ENCODE peak calls at places on chromosomes 3 and 15, in five cellular contexts. One of them, this sample, is unnamed.
A peak's percentile ranks its signal among the peaks of the same experiment; 100 is the strongest.

GRCh38 chr3:172285844-172286243 is 162.4 kb downstream of the GHSR start:
- DNase-seq in endothelial cell of umbilical vein: no peak
- DNase-seq in DND-41: no peak
- DNase-seq in tibial artery: no peak
- DNase-seq in aorta: no peak
- DNase-seq in this sample: no peak

GRCh38 chr15:100942656-100943055 is 23.5 kb downstream of the LRRK1 start:
- DNase-seq in endothelial cell of umbilical vein: no peak
- DNase-seq in aorta: no peak
- DNase-seq in DND-41: no peak
- DNase-seq in tibial artery: no peak
- DNase-seq in this sample: no peak

GRCh38 chr3:39101022-39101689 is 6.3 kb downstream of the GORASP1 start:
- DNase-seq in tibial artery: no peak
- DNase-seq in DND-41: peak; percentile 35
- DNase-seq in endothelial cell of umbilical vein: peak; percentile 32
- DNase-seq in aorta: no peak
- DNase-seq in this sample: peak; percentile 63

GRCh38 chr15:47293763-47294162 is 423.5 kb upstream of the SEMA6D start:
- DNase-seq in DND-41: no peak
- DNase-seq in aorta: no peak
- DNase-seq in tibial artery: peak; percentile 81
- DNase-seq in endothelial cell of umbilical vein: no peak
- DNase-seq in this sample: no peak

GRCh38 chr3:24999357-24999756 is 428.7 kb upstream of the RARB start:
- DNase-seq in tibial artery: no peak
- DNase-seq in DND-41: no peak
- DNase-seq in aorta: no peak
- DNase-seq in endothelial cell of umbilical vein: no peak
- DNase-seq in this sample: no peak

GRCh38 chr15:99212401-99212800 is 37.0 kb downstream of the TTC23 start:
- DNase-seq in tibial artery: no peak
- DNase-seq in DND-41: no peak
- DNase-seq in endothelial cell of umbilical vein: no peak
- DNase-seq in aorta: no peak
- DNase-seq in this sample: no peak

GRCh38 chr3:64509216-64509615 is 178.6 kb downstream of the ADAMTS9 start:
- DNase-seq in aorta: no peak
- DNase-seq in endothelial cell of umbilical vein: no peak
- DNase-seq in tibial artery: no peak
- DNase-seq in DND-41: no peak
- DNase-seq in this sample: no peak

GRCh38 chr15:56805466-56806146 is 72.3 kb upstream of the ZNF280D start:
- DNase-seq in endothelial cell of umbilical vein: peak; percentile 90
- DNase-seq in tibial artery: no peak
- DNase-seq in DND-41: no peak
- DNase-seq in aorta: no peak
- DNase-seq in this sample: no peak

GRCh38 chr15:96268421-96269204 is 61.9 kb upstream of the NR2F2 start:
- DNase-seq in tibial artery: no peak
- DNase-seq in aorta: no peak
- DNase-seq in DND-41: no peak
- DNase-seq in endothelial cell of umbilical vein: no peak
- DNase-seq in this sample: no peak

GRCh38 chr3:101946906-101947305 is 97.6 kb downstream of the NFKBIZ start:
- DNase-seq in aorta: no peak
- DNase-seq in endothelial cell of umbilical vein: no peak
- DNase-seq in DND-41: no peak
- DNase-seq in tibial artery: no peak
- DNase-seq in this sample: no peak

GRCh38 chr3:101954361-101954760 is 105.0 kb downstream of the NFKBIZ start:
- DNase-seq in endothelial cell of umbilical vein: peak; percentile 47
- DNase-seq in DND-41: no peak
- DNase-seq in tibial artery: no peak
- DNase-seq in aorta: no peak
- DNase-seq in this sample: no peak

GRCh38 chr3:101954946-101955345 is 105.6 kb downstream of the NFKBIZ start:
- DNase-seq in DND-41: no peak
- DNase-seq in aorta: no peak
- DNase-seq in endothelial cell of umbilical vein: peak; percentile 71
- DNase-seq in tibial artery: no peak
- DNase-seq in this sample: no peak

GRCh38 chr3:101950985-101951733 is 101.8 kb downstream of the NFKBIZ start:
- DNase-seq in aorta: no peak
- DNase-seq in DND-41: no peak
- DNase-seq in tibial artery: no peak
- DNase-seq in endothelial cell of umbilical vein: peak; percentile 26
- DNase-seq in this sample: no peak

GRCh38 chr3:101950510-101950909 is 101.2 kb downstream of the NFKBIZ start:
- DNase-seq in aorta: no peak
- DNase-seq in tibial artery: no peak
- DNase-seq in DND-41: no peak
- DNase-seq in endothelial cell of umbilical vein: peak; percentile 42
- DNase-seq in this sample: no peak
- H3K4me3 ChIP-seq in aorta: no peak overlapping the region
- H3K4me3 ChIP-seq in tibial artery: no peak overlapping the region
- H3K4me3 ChIP-seq in DND-41: no peak overlapping the region
- H3K4me3 ChIP-seq in endothelial cell of umbilical vein: no peak overlapping the region
- H3K4me3 ChIP-seq in this sample: no peak overlapping the region

GRCh38 chr3:119279101-119279554 is 15.1 kb upstream of the ARHGAP31 start:
- DNase-seq in endothelial cell of umbilical vein: peak; percentile 93
- DNase-seq in aorta: peak; percentile 79
- DNase-seq in DND-41: no peak
- DNase-seq in tibial artery: peak; percentile 83
- DNase-seq in this sample: no peak

GRCh38 chr3:119279844-119280243 is 14.3 kb upstream of the ARHGAP31 start:
- DNase-seq in endothelial cell of umbilical vein: peak; percentile 56
- DNase-seq in aorta: no peak
- DNase-seq in tibial artery: no peak
- DNase-seq in DND-41: no peak
- DNase-seq in this sample: no peak

GRCh38 chr3:119276657-119277056 is 17.5 kb upstream of the ARHGAP31 start:
- DNase-seq in tibial artery: no peak
- DNase-seq in DND-41: no peak
- DNase-seq in aorta: no peak
- DNase-seq in endothelial cell of umbilical vein: no peak
- DNase-seq in this sample: no peak
- H3K9me3 ChIP-seq in tibial artery: no peaks in the 10 kb centered on the region
- H3K9me3 ChIP-seq in DND-41: no peaks in the 10 kb centered on the region
- H3K9me3 ChIP-seq in aorta: no peaks in the 10 kb centered on the region
- H3K9me3 ChIP-seq in endothelial cell of umbilical vein: no peaks in the 10 kb centered on the region
- H3K9me3 ChIP-seq in this sample: peaks cover under 1% of the 10 kb centered on the region

DNA sequence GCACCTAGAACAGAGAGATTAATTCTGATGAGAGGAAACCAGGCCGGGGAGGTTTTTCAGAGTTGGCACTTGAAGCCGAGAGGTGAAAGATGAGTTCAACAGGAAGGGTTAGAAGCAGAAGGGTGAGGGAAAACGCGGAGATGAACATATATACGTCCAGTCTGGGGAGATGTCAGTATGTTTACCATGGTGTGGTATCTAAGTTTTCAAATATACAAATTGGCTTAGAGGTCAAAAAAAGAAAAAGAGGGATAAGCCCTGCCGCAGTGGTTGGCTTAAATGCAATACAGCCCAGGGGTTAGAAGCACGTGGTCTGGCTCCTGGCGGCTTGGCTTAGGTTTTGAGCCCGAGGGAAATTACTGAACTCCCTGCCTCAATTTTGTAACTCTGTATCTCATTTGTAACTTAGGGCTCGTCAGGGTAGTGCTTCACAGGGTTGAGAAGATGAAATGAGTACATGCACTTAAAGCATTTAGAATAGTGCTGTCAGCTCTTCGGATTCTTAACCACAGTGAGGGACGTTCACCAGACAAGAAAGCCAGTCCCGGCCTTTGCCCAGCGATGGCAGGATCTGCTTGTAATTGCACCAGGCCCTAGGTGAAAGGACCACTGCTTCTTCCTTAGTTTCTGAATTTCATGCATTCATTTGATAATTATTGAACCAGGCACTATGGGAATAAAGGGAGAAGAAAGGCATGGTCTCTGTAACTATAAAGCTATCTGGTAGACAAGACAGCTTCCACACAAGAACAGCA is 6.4 kb downstream of the HES1 start:
- DNase-seq in DND-41: no peak
- DNase-seq in endothelial cell of umbilical vein: peak; percentile 92
- DNase-seq in tibial artery: peak; percentile 74
- DNase-seq in aorta: no peak
- DNase-seq in this sample: no peak
- H3K4me3 ChIP-seq in DND-41: no peak overlapping the region
- H3K4me3 ChIP-seq in endothelial cell of umbilical vein: no peak overlapping the region
- H3K4me3 ChIP-seq in tibial artery: peak overlapping the region; percentile 51
- H3K4me3 ChIP-seq in aorta: peak overlapping the region; percentile 14
- H3K4me3 ChIP-seq in this sample: no peak overlapping the region

GRCh38 chr15:87730706-87731105 is 525.8 kb downstream of the NTRK3 start:
- DNase-seq in DND-41: no peak
- DNase-seq in aorta: no peak
- DNase-seq in endothelial cell of umbilical vein: no peak
- DNase-seq in tibial artery: no peak
- DNase-seq in this sample: no peak
- H3K9me3 ChIP-seq in DND-41: no peaks in the 10 kb centered on the region
- H3K9me3 ChIP-seq in aorta: no peaks in the 10 kb centered on the region
- H3K9me3 ChIP-seq in endothelial cell of umbilical vein: peaks cover 2% of the 10 kb centered on the region
- H3K9me3 ChIP-seq in tibial artery: no peaks in the 10 kb centered on the region
- H3K9me3 ChIP-seq in this sample: no peaks in the 10 kb centered on the region

GRCh38 chr3:170868577-170869239 is 1.3 kb downstream of the RPL22L1 start:
- DNase-seq in tibial artery: no peak
- DNase-seq in aorta: no peak
- DNase-seq in DND-41: no peak
- DNase-seq in endothelial cell of umbilical vein: no peak
- DNase-seq in this sample: no peak

GRCh38 chr3:170866499-170866898 is 3.5 kb downstream of the RPL22L1 start:
- DNase-seq in endothelial cell of umbilical vein: no peak
- DNase-seq in aorta: no peak
- DNase-seq in tibial artery: no peak
- DNase-seq in DND-41: no peak
- DNase-seq in this sample: no peak

GRCh38 chr3:170867143-170867542 is 2.9 kb downstream of the RPL22L1 start:
- DNase-seq in DND-41: no peak
- DNase-seq in tibial artery: no peak
- DNase-seq in aorta: no peak
- DNase-seq in endothelial cell of umbilical vein: no peak
- DNase-seq in this sample: peak; percentile 21

GRCh38 chr3:170869240-170869592 is 779 bp downstream of the RPL22L1 start:
- DNase-seq in DND-41: no peak
- DNase-seq in aorta: no peak
- DNase-seq in tibial artery: no peak
- DNase-seq in endothelial cell of umbilical vein: peak; percentile 22
- DNase-seq in this sample: peak; percentile 22

GRCh38 chr3:170867552-170867951 is 2.4 kb downstream of the RPL22L1 start:
- DNase-seq in endothelial cell of umbilical vein: no peak
- DNase-seq in tibial artery: no peak
- DNase-seq in aorta: no peak
- DNase-seq in DND-41: no peak
- DNase-seq in this sample: no peak
- H3K4me3 ChIP-seq in endothelial cell of umbilical vein: no peak overlapping the region
- H3K4me3 ChIP-seq in tibial artery: no peak overlapping the region
- H3K4me3 ChIP-seq in aorta: no peak overlapping the region
- H3K4me3 ChIP-seq in DND-41: peak overlapping the region; percentile 77
- H3K4me3 ChIP-seq in this sample: peak overlapping the region; percentile 89

DNA sequence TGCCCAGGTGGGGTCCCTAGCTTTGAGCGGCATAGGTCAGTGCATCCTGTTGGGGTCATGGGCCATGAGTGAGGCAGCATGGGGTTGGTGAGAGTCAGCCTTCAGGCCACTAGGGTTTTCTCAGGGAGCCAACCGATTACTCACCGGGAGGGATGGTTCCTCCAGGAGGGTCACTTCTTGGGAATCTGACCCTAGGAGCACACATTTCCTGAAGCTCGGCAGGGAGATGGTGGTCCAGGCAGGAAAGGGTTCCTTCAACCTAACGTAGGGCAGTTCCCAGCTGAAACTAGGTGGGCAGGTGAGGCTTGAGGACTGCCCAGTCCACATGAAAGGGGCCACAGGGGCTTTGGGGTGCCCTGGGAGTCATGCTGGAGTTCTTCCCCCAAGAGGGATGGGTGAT is 218.0 kb downstream of the UBE3A start:
- DNase-seq in aorta: no peak
- DNase-seq in tibial artery: no peak
- DNase-seq in endothelial cell of umbilical vein: no peak
- DNase-seq in DND-41: no peak
- DNase-seq in this sample: no peak
- H3K9me3 ChIP-seq in aorta: no peaks in the 10 kb centered on the region
- H3K9me3 ChIP-seq in tibial artery: peaks cover 10% of the 10 kb centered on the region
- H3K9me3 ChIP-seq in endothelial cell of umbilical vein: peaks cover 16% of the 10 kb centered on the region
- H3K9me3 ChIP-seq in DND-41: peaks cover 30% of the 10 kb centered on the region
- H3K9me3 ChIP-seq in this sample: peaks cover 55% of the 10 kb centered on the region

DNA sequence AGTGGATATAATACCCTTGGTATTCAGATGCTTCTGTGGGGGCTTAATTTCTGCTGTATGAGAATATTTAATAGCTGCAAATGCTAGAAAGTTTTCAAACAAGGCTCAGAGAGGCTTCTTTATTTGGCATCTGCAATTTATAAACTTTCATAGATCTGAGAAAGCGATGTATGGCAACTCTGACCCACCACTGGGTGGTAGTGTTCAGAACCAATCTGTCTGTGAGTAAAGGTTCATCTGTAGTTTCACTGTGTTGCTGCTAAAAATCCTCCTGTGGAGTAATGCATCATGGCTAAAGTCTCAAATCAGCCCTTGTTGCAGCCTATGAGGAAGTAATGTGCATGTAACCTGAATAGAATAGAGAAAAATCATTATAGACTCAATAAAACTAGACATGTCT is 47.4 kb downstream of the CLSTN2 start:
- DNase-seq in tibial artery: no peak
- DNase-seq in aorta: no peak
- DNase-seq in DND-41: no peak
- DNase-seq in endothelial cell of umbilical vein: no peak
- DNase-seq in this sample: no peak
- H3K4me3 ChIP-seq in tibial artery: no peak overlapping the region
- H3K4me3 ChIP-seq in aorta: no peak overlapping the region
- H3K4me3 ChIP-seq in DND-41: no peak overlapping the region
- H3K4me3 ChIP-seq in endothelial cell of umbilical vein: no peak overlapping the region
- H3K4me3 ChIP-seq in this sample: no peak overlapping the region

GRCh38 chr15:22257047-22257667 is 176.8 kb downstream of the OR4M2 start:
- DNase-seq in DND-41: no peak
- DNase-seq in endothelial cell of umbilical vein: no peak
- DNase-seq in aorta: peak; percentile 80
- DNase-seq in tibial artery: no peak
- DNase-seq in this sample: no peak

GRCh38 chr15:22259881-22260421 is 179.6 kb downstream of the OR4M2 start:
- DNase-seq in DND-41: no peak
- DNase-seq in aorta: no peak
- DNase-seq in tibial artery: no peak
- DNase-seq in endothelial cell of umbilical vein: no peak
- DNase-seq in this sample: no peak

GRCh38 chr15:22262613-22263020 is 182.3 kb downstream of the OR4M2 start:
- DNase-seq in aorta: peak; percentile 82
- DNase-seq in endothelial cell of umbilical vein: no peak
- DNase-seq in tibial artery: no peak
- DNase-seq in DND-41: no peak
- DNase-seq in this sample: peak; percentile 53

GRCh38 chr15:22257668-22258401 is 177.5 kb downstream of the OR4M2 start:
- DNase-seq in DND-41: no peak
- DNase-seq in tibial artery: no peak
- DNase-seq in endothelial cell of umbilical vein: no peak
- DNase-seq in aorta: peak; percentile 75
- DNase-seq in this sample: no peak

GRCh38 chr15:22258402-22259150 is 178.2 kb downstream of the OR4M2 start:
- DNase-seq in aorta: peak; percentile 81
- DNase-seq in tibial artery: no peak
- DNase-seq in endothelial cell of umbilical vein: no peak
- DNase-seq in DND-41: no peak
- DNase-seq in this sample: no peak
- H3K9me3 ChIP-seq in aorta: no peaks in the 10 kb centered on the region
- H3K9me3 ChIP-seq in tibial artery: no peaks in the 10 kb centered on the region
- H3K9me3 ChIP-seq in endothelial cell of umbilical vein: peaks cover 14% of the 10 kb centered on the region
- H3K9me3 ChIP-seq in DND-41: no peaks in the 10 kb centered on the region
- H3K9me3 ChIP-seq in this sample: no peaks in the 10 kb centered on the region

This sample was measured in CD4-positive, CD25-positive, alpha-beta regulatory T cell.